ENCODE peak calls at places on chromosomes 3 and 15, in four cellular contexts. I is dorsolateral prefrontal cortex, A is choroid plexus epithelial cell, N is mammary epithelial cell. P is an unnamed sample.

GRCh38 chr15:33057845-33058244 is 136.7 kb downstream of the FMN1 start:
- DNase-seq in I (no peak), A (no peak), N (no peak), P (no peak)

GRCh38 chr3:5239602-5240001 is 52.1 kb downstream of the EDEM1 start:
- DNase-seq in I (no peak), A (no peak), N (peak; percentile 51), P (no peak)

GRCh38 chr15:45102226-45102625 is 11.7 kb downstream of the DUOX2 start:
- DNase-seq in I (no peak), A (no peak), N (no peak), P (no peak)

GRCh38 chr3:116399701-116400261 is 45.5 kb downstream of the LSAMP start:
- DNase-seq in I (no peak), A (no peak), N (no peak), P (no peak)

GRCh38 chr3:184361532-184361931 is at the start of the genes CLCN2 and POLR2H:
- DNase-seq in I (no peak), A (peak; percentile 37), N (peak; percentile 43), P (peak; percentile 49)

GRCh38 chr3:60307800-60308199 is 943.5 kb downstream of the FHIT start:
- DNase-seq in I (no peak), A (no peak), N (no peak), P (no peak)

GRCh38 chr3:105367063-105367405 is 325 bp downstream of the ALCAM start:
- DNase-seq in I (peak; percentile 20), A (no peak), N (no peak), P (no peak)

GRCh38 chr3:49353022-49353421 is 5.1 kb downstream of the GPX1 start:
- DNase-seq in I (no peak), A (no peak), N (no peak), P (no peak)

GRCh38 chr3:197555281-197556261 is at the start of gene BDH1:
- DNase-seq in I (peak; percentile 25), A (peak; percentile 14), N (peak; percentile 36), P (peak; percentile 45)

GRCh38 chr3:45472795-45473194 is 84.4 kb downstream of the LARS2 start:
- DNase-seq in I (no peak), A (no peak), N (no peak), P (no peak)
- H3K4me3 ChIP-seq in I (no peak overlapping the region), A (no peak overlapping the region), N (no peak overlapping the region), P (no peak overlapping the region)

GRCh38 chr3:162390891-162391290 is 894.3 kb downstream of the OTOL1 start:
- DNase-seq in I (no peak), A (peak; percentile 72), N (peak; percentile 84), P (no peak)
- H3K4me3 ChIP-seq in I (no peak overlapping the region), A (no peak overlapping the region), N (no peak overlapping the region), P (no peak overlapping the region)

GRCh38 chr15:56240390-56240789 is 3.3 kb downstream of the RFX7 start:
- DNase-seq in I (no peak), A (no peak), N (peak; percentile 25), P (no peak)

GRCh38 chr15:56242576-56243116 is 1.0 kb downstream of the RFX7 start:
- DNase-seq in I (no peak), A (peak; percentile 14), N (peak; percentile 22), P (no peak)

GRCh38 chr15:56243117-56243773 is 434 bp downstream of the RFX7 start:
- DNase-seq in I (peak; percentile 36), A (peak; percentile 23), N (no peak), P (peak; percentile 24)

GRCh38 chr15:56243774-56244236 is at the start of gene RFX7:
- DNase-seq in I (peak; percentile 64), A (peak; percentile 78), N (peak; percentile 54), P (peak; percentile 77)

GRCh38 chr15:56241374-56242085 is 2.1 kb downstream of the RFX7 start:
- DNase-seq in I (no peak), A (peak; percentile 28), N (no peak), P (no peak)
- H3K4me3 ChIP-seq in I (peak overlapping the region; percentile 72), A (peak overlapping the region; percentile 76), N (peak overlapping the region; percentile 61), P (peak overlapping the region; percentile 99)

GRCh38 chr3:190124067-190124466 is 3.4 kb upstream of the P3H2 start:
- DNase-seq in I (no peak), A (no peak), N (no peak), P (no peak)

GRCh38 chr3:190122198-190122771 is 1.6 kb upstream of the P3H2 start:
- DNase-seq in I (no peak), A (peak; percentile 58), N (peak; percentile 68), P (no peak)

GRCh38 chr3:190127797-190128196 is 7.1 kb upstream of the P3H2 start:
- DNase-seq in I (no peak), A (no peak), N (no peak), P (no peak)

GRCh38 chr3:190127207-190127606 is 6.5 kb upstream of the P3H2 start:
- DNase-seq in I (no peak), A (no peak), N (no peak), P (no peak)

DNA sequence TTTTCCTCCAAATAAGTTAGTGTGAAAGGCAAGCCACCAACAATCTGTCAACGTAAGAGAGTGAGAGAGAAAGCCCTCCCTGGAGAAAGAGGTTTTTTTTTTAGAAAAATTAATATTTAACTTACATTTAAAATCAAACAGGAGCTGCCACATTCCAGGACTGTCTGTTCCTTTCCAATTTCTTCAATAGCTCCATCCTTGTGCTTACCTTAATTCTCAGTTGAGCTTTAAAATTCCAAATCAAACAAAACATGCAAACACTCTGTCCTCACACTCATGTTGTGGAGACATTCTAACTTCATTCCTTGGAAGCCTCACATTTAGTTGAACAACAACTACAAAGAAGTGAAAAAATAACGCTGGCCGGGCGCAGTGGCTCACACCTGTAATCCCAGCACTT is 5.0 kb upstream of the P3H2 start:
- DNase-seq in I (no peak), A (no peak), N (no peak), P (no peak)
- H3K4me3 ChIP-seq in I (no peak overlapping the region), A (no peak overlapping the region), N (no peak overlapping the region), P (no peak overlapping the region)

DNA sequence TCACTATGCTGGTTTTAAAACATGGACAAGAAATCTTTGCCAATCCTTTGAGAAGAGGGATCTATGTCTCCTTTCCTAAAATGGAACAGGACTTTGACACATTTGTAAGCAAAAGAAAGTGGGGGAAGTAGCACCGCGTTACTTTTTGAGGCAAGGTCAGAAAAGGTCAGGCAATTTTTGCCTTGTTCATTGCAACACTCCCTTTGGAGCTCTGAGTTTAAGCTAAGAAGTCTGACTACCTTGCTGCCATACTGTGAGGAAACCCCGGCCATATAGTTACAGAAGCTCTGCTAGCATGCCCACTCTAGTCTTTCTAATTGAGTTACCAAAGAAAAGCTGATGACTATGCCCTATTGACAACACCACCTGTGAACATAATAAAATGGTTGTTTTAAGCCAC is 1.4 kb downstream of the FAM227B start:
- DNase-seq in I (no peak), A (no peak), N (no peak), P (no peak)
- H3K4me3 ChIP-seq in I (no peak overlapping the region), A (no peak overlapping the region), N (no peak overlapping the region), P (peak overlapping the region; percentile 86)

DNA sequence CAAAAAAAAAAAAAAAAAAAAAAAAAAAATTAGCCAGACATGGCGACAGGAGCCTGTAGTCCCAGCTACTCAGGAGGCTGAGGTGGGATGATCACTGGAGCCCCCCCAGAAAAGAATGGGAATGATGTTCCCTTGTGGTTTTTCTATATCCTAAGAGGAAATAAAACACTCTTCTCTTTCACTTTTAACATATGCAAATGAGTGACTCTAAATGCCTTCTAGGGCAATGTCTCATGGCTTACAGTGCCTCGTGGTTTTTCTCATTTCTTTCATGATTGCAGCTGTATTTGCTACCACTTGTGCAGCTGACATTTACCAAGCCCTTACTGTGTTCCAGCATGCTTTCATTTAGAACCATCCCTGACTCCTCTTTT is 26.4 kb downstream of the STOML1 start:
- DNase-seq in I (no peak), A (peak; percentile 69), N (peak; percentile 70), P (peak; percentile 57)
- H3K4me3 ChIP-seq in I (no peak overlapping the region), A (no peak overlapping the region), N (no peak overlapping the region), P (peak overlapping the region; percentile 86)

GRCh38 chr15:69576948-69577351 is 124.3 kb downstream of the RPLP1 start:
- DNase-seq in I (no peak), A (no peak), N (no peak), P (no peak)
- H3K4me3 ChIP-seq in I (no peak overlapping the region), A (no peak overlapping the region), N (no peak overlapping the region), P (no peak overlapping the region)

GRCh38 chr3:151814588-151814987 is 672 bp downstream of the AADAC start:
- DNase-seq in I (no peak), A (no peak), N (peak; percentile 42), P (no peak)
- H3K4me3 ChIP-seq in I (no peak overlapping the region), A (no peak overlapping the region), N (no peak overlapping the region), P (no peak overlapping the region)